ENCODE peak calls at places on chromosomes 6 and 20, in eight cellular contexts. Z is WERI-Rb-1, V is nephron progenitor cell, Y is cardiac muscle cell, U is heart right ventricle, A is fibroblast of lung, G is AG10803, W is BE2C. H is an unnamed sample.

GRCh38 chr20:53162251-53162835 is 190.2 kb downstream of the TSHZ2 start:
- DNase-seq in Z (peak), V (peak), Y (peak), U (no peak), A (peak), G (peak), W (no peak), H (peak)

GRCh38 chr6:67129780-67130179 is 1422.8 kb upstream of the EYS start:
- DNase-seq in Z (peak), V (no peak), Y (no peak), U (no peak), A (peak), G (no peak), W (no peak), H (peak)

GRCh38 chr6:52284131-52284459 is 447 bp downstream of the MCM3 start:
- DNase-seq in Z (peak), V (peak), Y (peak), U (no peak), A (peak), G (no peak), W (peak), H (peak)

GRCh38 chr6:82408952-82409421 is 45.4 kb downstream of the TPBG start:
- DNase-seq in Z (no peak), V (no peak), Y (no peak), U (no peak), A (peak), G (peak), W (no peak), H (no peak)

GRCh38 chr6:31979238-31979898 is 2.5 kb upstream of the C4A start:
- DNase-seq in Z (no peak), V (no peak), Y (no peak), U (no peak), A (no peak), G (no peak), W (no peak), H (no peak)

GRCh38 chr6:1839315-1839714 is 229.6 kb downstream of the FOXC1 start:
- DNase-seq in Z (no peak), V (no peak), Y (no peak), U (no peak), A (no peak), G (no peak), W (no peak), H (no peak)

GRCh38 chr6:118134257-118134656 is 227.2 kb downstream of the SLC35F1 start:
- DNase-seq in Z (no peak), V (no peak), Y (no peak), U (no peak), A (peak), G (no peak), W (no peak), H (no peak)

GRCh38 chr20:36856691-36857635 is 19.0 kb upstream of the TLDC2 start:
- DNase-seq in Z (no peak), V (no peak), Y (no peak), U (no peak), A (no peak), G (peak), W (no peak), H (no peak)

GRCh38 chr6:116369540-116370327 is 1.0 kb upstream of the DSE start:
- DNase-seq in Z (no peak), V (peak), Y (no peak), U (no peak), A (no peak), G (no peak), W (no peak), H (no peak)

GRCh38 chr6:125140808-125141207 is 12.8 kb upstream of the TPD52L1 start:
- DNase-seq in Z (no peak), V (no peak), Y (no peak), U (no peak), A (peak), G (peak), W (no peak), H (no peak)

GRCh38 chr6:33787336-33787953 is 1.5 kb downstream of the LEMD2 start:
- DNase-seq in Z (no peak), V (no peak), Y (no peak), U (no peak), A (peak), G (peak), W (no peak), H (no peak)

GRCh38 chr6:33277663-33278391 is 904 bp downstream of the B3GALT4 start:
- DNase-seq in Z (peak), V (no peak), Y (no peak), U (no peak), A (peak), G (no peak), W (no peak), H (no peak)

GRCh38 chr6:5752282-5752681 is 254.4 kb downstream of the NRN1 start:
- DNase-seq in Z (peak), V (no peak), Y (peak), U (no peak), A (peak), G (peak), W (peak), H (no peak)

GRCh38 chr6:42742116-42742894 is 3.6 kb downstream of the TBCC start:
- DNase-seq in Z (peak), V (no peak), Y (no peak), U (no peak), A (peak), G (peak), W (peak), H (no peak)

GRCh38 chr6:53148684-53149083 is at the start of gene GCM1:
- DNase-seq in Z (no peak), V (no peak), Y (no peak), U (no peak), A (no peak), G (no peak), W (no peak), H (no peak)

GRCh38 chr20:53855733-53856132 is 214.7 kb downstream of the BCAS1 start:
- DNase-seq in Z (no peak), V (no peak), Y (no peak), U (no peak), A (no peak), G (no peak), W (no peak), H (no peak)

GRCh38 chr20:18427214-18427613 is 39.6 kb downstream of the DZANK1 start:
- DNase-seq in Z (no peak), V (no peak), Y (no peak), U (no peak), A (no peak), G (no peak), W (no peak), H (no peak)

GRCh38 chr6:87756858-87757257 is 54.8 kb upstream of the AKIRIN2 start:
- DNase-seq in Z (peak), V (no peak), Y (no peak), U (no peak), A (peak), G (peak), W (no peak), H (no peak)

GRCh38 chr20:1833728-1834726 is 61.2 kb upstream of the SIRPA start:
- DNase-seq in Z (peak), V (no peak), Y (peak), U (no peak), A (no peak), G (no peak), W (no peak), H (no peak)

GRCh38 chr6:25278914-25279747 is at the start of gene CARMIL1:
- DNase-seq in Z (peak), V (peak), Y (peak), U (peak), A (peak), G (peak), W (peak), H (peak)

GRCh38 chr6:5096482-5096881 is 11.3 kb downstream of the PPP1R3G start:
- DNase-seq in Z (no peak), V (no peak), Y (peak), U (peak), A (no peak), G (no peak), W (no peak), H (no peak)

GRCh38 chr6:166977626-166978550 is 21.3 kb upstream of the CEP43 start:
- DNase-seq in Z (no peak), V (no peak), Y (no peak), U (no peak), A (no peak), G (peak), W (no peak), H (no peak)

GRCh38 chr20:63058696-63059335 is 52.1 kb upstream of the BHLHE23 start:
- DNase-seq in Z (no peak), V (no peak), Y (no peak), U (peak), A (no peak), G (no peak), W (no peak), H (peak)

GRCh38 chr6:164243949-164244348 is 829.4 kb downstream of the QKI start:
- DNase-seq in Z (no peak), V (no peak), Y (no peak), U (no peak), A (no peak), G (no peak), W (no peak), H (no peak)

GRCh38 chr6:107132330-107132954 is 17.1 kb upstream of the BEND3 start:
- DNase-seq in Z (peak), V (peak), Y (peak), U (no peak), A (peak), G (no peak), W (peak), H (peak)

GRCh38 chr6:155171109-155171746 is 92.6 kb upstream of the CLDN20 start:
- DNase-seq in Z (no peak), V (no peak), Y (no peak), U (no peak), A (peak), G (peak), W (no peak), H (no peak)

GRCh38 chr6:136784910-136785746 is 7.1 kb downstream of the MAP3K5 start:
- DNase-seq in Z (no peak), V (no peak), Y (no peak), U (peak), A (no peak), G (no peak), W (no peak), H (no peak)

GRCh38 chr6:20234136-20234535 is 21.9 kb upstream of the MBOAT1 start:
- DNase-seq in Z (no peak), V (no peak), Y (no peak), U (no peak), A (no peak), G (peak), W (no peak), H (no peak)

GRCh38 chr20:37297066-37297736 is 7.7 kb downstream of the MANBAL start:
- DNase-seq in Z (no peak), V (no peak), Y (no peak), U (no peak), A (peak), G (peak), W (no peak), H (no peak)

GRCh38 chr6:146028250-146028789 is 542 bp upstream of the GRM1 start:
- DNase-seq in Z (peak), V (peak), Y (peak), U (peak), A (peak), G (peak), W (peak), H (peak)

GRCh38 chr6:25601797-25602679 is 50.0 kb upstream of the SCGN start:
- DNase-seq in Z (no peak), V (no peak), Y (peak), U (no peak), A (peak), G (peak), W (no peak), H (no peak)

GRCh38 chr6:155130161-155130853 is 133.5 kb upstream of the CLDN20 start:
- DNase-seq in Z (no peak), V (no peak), Y (no peak), U (no peak), A (peak), G (no peak), W (no peak), H (no peak)

GRCh38 chr6:45301348-45302142 is 26.6 kb upstream of the RUNX2 start:
- DNase-seq in Z (no peak), V (no peak), Y (no peak), U (no peak), A (no peak), G (no peak), W (no peak), H (no peak)

GRCh38 chr6:40358473-40359460 is 228.4 kb downstream of the LRFN2 start:
- DNase-seq in Z (no peak), V (no peak), Y (no peak), U (no peak), A (no peak), G (no peak), W (no peak), H (no peak)

GRCh38 chr20:31580706-31581105 is 24.4 kb upstream of the ID1 start:
- DNase-seq in Z (no peak), V (no peak), Y (no peak), U (no peak), A (no peak), G (no peak), W (no peak), H (no peak)

GRCh38 chr6:20789162-20789561 is 254.9 kb downstream of the CDKAL1 start:
- DNase-seq in Z (no peak), V (no peak), Y (no peak), U (no peak), A (peak), G (peak), W (no peak), H (no peak)

GRCh38 chr6:122673345-122673961 is 63.2 kb downstream of the PKIB start:
- DNase-seq in Z (no peak), V (no peak), Y (no peak), U (no peak), A (peak), G (no peak), W (no peak), H (no peak)

GRCh38 chr6:40409143-40409542 is 178.0 kb downstream of the LRFN2 start:
- DNase-seq in Z (no peak), V (no peak), Y (no peak), U (no peak), A (no peak), G (no peak), W (no peak), H (no peak)

DNA sequence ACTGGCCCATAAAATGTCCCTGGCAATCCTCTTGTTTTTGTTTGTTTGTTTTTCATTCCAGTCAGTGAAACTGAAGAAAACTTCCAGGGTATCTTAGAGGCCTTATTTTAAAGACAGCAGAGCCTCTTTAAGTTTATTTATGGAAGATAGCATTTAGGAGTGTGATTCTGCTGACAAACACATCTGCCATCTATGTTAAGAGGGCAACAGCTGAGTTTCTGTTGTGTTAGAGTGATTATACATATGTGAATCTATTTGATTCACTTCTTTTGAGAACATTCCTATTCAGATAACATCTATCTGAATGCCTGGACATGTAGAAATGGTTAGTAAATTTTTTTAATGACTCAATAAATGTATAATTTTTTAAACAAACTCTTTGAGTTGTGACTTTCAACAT is 812.5 kb downstream of the TENT5A start:
- DNase-seq in Z (no peak), V (no peak), Y (no peak), U (no peak), A (no peak), G (peak), W (no peak), H (no peak)
- TF ChIP-seq CTCF in Z (no peak), V (no peak), Y (no peak), U (no peak), A (no peak), G (no peak), W (no peak), H (no peak)

GRCh38 chr6:16244869-16245451 is 6.6 kb downstream of the GMPR start:
- DNase-seq in Z (no peak), V (no peak), Y (peak), U (no peak), A (peak), G (no peak), W (no peak), H (no peak)
- TF ChIP-seq CTCF in Z (no peak), V (no peak), Y (no peak), U (no peak), A (no peak), G (no peak), W (no peak), H (no peak)

GRCh38 chr6:127266178-127266891 is at the start of gene RNF146:
- DNase-seq in Z (peak), V (no peak), Y (peak), U (peak), A (peak), G (peak), W (peak), H (no peak)
- TF ChIP-seq CTCF in Z (peak), V (peak), Y (peak), U (peak), A (peak), G (peak), W (peak), H (peak)

GRCh38 chr6:56995347-56995746 is 40.4 kb downstream of the BEND6 start:
- DNase-seq in Z (no peak), V (no peak), Y (no peak), U (no peak), A (no peak), G (no peak), W (no peak), H (no peak)
- TF ChIP-seq CTCF in Z (peak), V (no peak), Y (no peak), U (no peak), A (no peak), G (no peak), W (no peak), H (no peak)

DNA sequence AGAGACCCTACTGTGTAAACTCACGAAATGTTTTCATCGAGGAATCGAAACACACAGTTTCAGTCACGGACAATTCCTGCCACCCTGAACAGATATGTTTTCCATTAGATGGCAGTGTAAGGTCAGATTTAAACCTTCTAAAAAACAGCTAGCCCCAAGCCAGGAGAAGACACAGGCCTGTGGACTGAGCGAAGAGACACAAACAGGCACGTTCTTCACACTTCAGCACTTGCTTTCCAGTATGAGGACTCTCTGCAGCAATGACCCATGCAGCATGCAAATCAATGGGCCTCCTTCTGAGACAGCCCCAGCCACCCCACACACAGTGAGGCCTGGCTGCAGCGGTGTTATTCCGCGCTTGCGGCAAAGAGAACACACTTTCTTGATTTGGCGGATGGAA is 31.9 kb downstream of the HUS1B start:
- DNase-seq in Z (no peak), V (peak), Y (peak), U (no peak), A (peak), G (peak), W (no peak), H (no peak)
- TF ChIP-seq CTCF in Z (peak), V (no peak), Y (peak), U (no peak), A (peak), G (peak), W (peak), H (no peak)

DNA sequence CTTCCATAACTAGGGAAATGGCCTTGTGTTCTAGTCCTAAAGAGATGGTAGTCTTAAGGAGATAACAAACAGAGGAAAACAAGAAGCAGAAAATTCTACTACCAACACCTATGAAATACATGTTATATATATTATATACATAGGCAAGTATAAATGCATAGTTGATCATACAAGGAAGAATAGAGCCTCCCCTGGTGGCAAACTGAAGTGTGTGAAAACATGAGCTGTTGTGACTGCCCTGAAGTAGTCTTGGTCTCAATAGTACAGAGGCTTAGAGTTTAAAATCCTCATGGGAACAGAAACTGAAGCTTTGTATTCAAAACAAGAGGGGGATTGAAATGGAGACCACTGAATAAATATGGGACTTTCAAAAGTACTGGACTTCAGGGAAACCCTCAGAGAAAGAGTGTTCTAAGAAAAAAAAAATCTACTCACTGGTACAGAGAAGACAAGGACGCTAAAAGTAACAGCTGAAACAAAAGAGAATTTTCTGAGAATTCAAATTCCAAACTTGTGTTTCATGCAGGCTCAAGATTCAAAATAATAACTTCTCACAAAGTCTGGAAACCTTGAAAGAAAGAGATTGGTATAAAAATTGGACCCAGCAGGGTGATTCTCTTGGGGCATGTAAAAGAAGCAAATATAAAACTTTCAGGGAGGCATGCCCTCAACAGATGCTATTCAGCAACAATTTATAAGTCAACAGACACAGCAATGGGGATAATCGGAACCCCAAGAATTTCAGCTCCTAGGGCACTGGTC is 59.7 kb upstream of the SAMD3 start:
- DNase-seq in Z (peak), V (no peak), Y (peak), U (no peak), A (peak), G (peak), W (no peak), H (no peak)
- TF ChIP-seq CTCF in Z (peak), V (peak), Y (peak), U (peak), A (peak), G (peak), W (peak), H (no peak)

DNA sequence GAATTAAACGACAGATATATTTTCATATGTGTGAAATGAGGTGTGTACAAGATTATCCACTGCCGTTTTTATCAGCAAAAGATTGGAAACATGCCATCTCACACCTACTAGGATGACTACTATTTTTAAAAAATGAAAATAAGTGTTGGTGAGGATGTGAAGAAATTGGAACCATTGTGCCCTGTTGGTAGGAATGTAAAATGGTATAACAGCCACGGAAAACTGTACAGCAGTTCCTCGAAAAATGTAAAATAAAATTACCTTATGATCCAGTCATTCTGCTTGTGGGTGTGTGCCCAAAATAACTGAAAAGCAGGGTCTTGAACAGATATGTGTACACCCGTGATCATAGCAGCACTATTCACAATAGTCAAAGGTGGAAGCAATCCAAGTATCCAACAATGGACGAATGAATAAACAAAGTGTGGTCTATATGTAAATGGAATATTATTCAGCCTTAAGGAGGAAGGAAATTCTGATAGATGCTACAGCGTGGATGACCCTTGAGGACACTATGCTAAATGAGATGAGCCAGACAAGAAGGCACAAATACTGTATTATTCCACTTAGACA is 27.0 kb upstream of the CCN5 start:
- DNase-seq in Z (no peak), V (no peak), Y (no peak), U (no peak), A (no peak), G (no peak), W (no peak), H (no peak)
- TF ChIP-seq CTCF in Z (no peak), V (no peak), Y (peak), U (no peak), A (no peak), G (peak), W (no peak), H (no peak)

GRCh38 chr6:12395898-12396297 is 105.7 kb downstream of the EDN1 start:
- DNase-seq in Z (no peak), V (no peak), Y (no peak), U (no peak), A (no peak), G (peak), W (no peak), H (no peak)
- TF ChIP-seq CTCF in Z (no peak), V (no peak), Y (peak), U (peak), A (peak), G (peak), W (no peak), H (no peak)

H was measured in glutamatergic neuron.